ENCODE peak calls at places on chromosomes 1 and 21, in ten cellular contexts. K, R, E, A, U, H, Z, I, S and G are unnamed samples.

GRCh38 chr1:14539953-14540563 is 58.4 kb upstream of the KAZN start:
- DNase-seq in Z (no peak), R (no peak), K (no peak), I (no peak), E (peak; percentile 27), U (no peak), H (no peak), A (no peak), S (peak; percentile 14), G (no peak)

GRCh38 chr1:67777532-67777931 is 55.7 kb downstream of the GNG12 start:
- DNase-seq in E (no peak), U (no peak), I (no peak), S (no peak), R (no peak), A (no peak), K (no peak), Z (no peak), H (no peak), G (no peak)

GRCh38 chr1:66359815-66360214 is 174.1 kb upstream of the SGIP1 start:
- DNase-seq in R (no peak), A (no peak), S (no peak), U (no peak), Z (no peak), I (no peak), H (no peak), K (no peak), E (no peak), G (no peak)

GRCh38 chr1:208242829-208243521 is 1.2 kb downstream of the PLXNA2 start:
- DNase-seq in A (no peak), K (no peak), R (no peak), U (no peak), Z (no peak), I (no peak), S (peak; percentile 16), E (no peak), H (no peak), G (peak; percentile 75)

GRCh38 chr21:32886339-32886738 is 114.8 kb upstream of the PAXBP1 start:
- DNase-seq in S (no peak), E (no peak), I (no peak), A (no peak), U (peak; percentile 60), K (no peak), Z (no peak), H (no peak), R (no peak), G (no peak)

GRCh38 chr1:32627596-32628162 is 22.7 kb downstream of the ZBTB8OS start:
- DNase-seq in Z (no peak), S (peak; percentile 30), I (no peak), K (no peak), A (no peak), H (no peak), U (no peak), E (no peak), R (no peak), G (no peak)

GRCh38 chr1:160177231-160177630 is 13.1 kb upstream of the CASQ1 start:
- DNase-seq in I (no peak), A (no peak), R (no peak), U (no peak), H (no peak), K (no peak), Z (no peak), E (no peak), S (no peak), G (no peak)

GRCh38 chr1:222582099-222582774 is 7.5 kb downstream of the TAF1A start:
- DNase-seq in A (no peak), K (no peak), R (no peak), S (no peak), Z (no peak), I (no peak), U (no peak), H (no peak), E (no peak), G (no peak)

GRCh38 chr1:192579319-192579738 is 3.8 kb downstream of the RGS1 start:
- DNase-seq in R (peak; percentile 53), U (no peak), Z (no peak), I (no peak), H (no peak), S (no peak), K (no peak), E (peak; percentile 6), A (no peak), G (no peak)

GRCh38 chr21:41605178-41605933 is 97.4 kb upstream of the TMPRSS2 start:
- DNase-seq in E (no peak), H (no peak), R (no peak), S (no peak), U (no peak), I (no peak), K (no peak), A (no peak), Z (no peak), G (no peak)

GRCh38 chr1:11729498-11730428 is 6.2 kb upstream of the AGTRAP start:
- DNase-seq in R (no peak), I (no peak), H (no peak), U (no peak), Z (no peak), K (no peak), S (no peak), E (no peak), A (no peak), G (no peak)

GRCh38 chr21:45074048-45074817 is at the start of gene ADARB1:
- DNase-seq in E (peak; percentile 52), H (peak; percentile 40), Z (peak; percentile 81), R (peak; percentile 44), I (no peak), K (peak; percentile 76), A (no peak), S (peak; percentile 92), U (peak; percentile 76), G (peak; percentile 98)

GRCh38 chr1:200130552-200130951 is 103.0 kb downstream of the NR5A2 start:
- DNase-seq in I (no peak), R (no peak), A (no peak), U (no peak), H (no peak), S (no peak), Z (no peak), E (no peak), K (no peak), G (no peak)

GRCh38 chr1:61049850-61050540 is 32.4 kb upstream of the NFIA start:
- DNase-seq in U (peak; percentile 90), H (no peak), S (peak; percentile 78), Z (peak; percentile 96), K (peak; percentile 96), E (peak; percentile 82), A (peak; percentile 62), R (peak; percentile 82), I (peak; percentile 92), G (peak; percentile 91)

GRCh38 chr1:20710450-20711284 is 7.1 kb downstream of the KIF17 start:
- DNase-seq in H (no peak), K (no peak), Z (no peak), S (no peak), R (no peak), E (no peak), I (no peak), A (no peak), U (no peak), G (no peak)

GRCh38 chr1:115337633-115338456 is at the start of gene NGF:
- DNase-seq in K (peak; percentile 80), Z (peak; percentile 84), U (no peak), A (peak; percentile 36), H (peak; percentile 48), I (no peak), R (peak; percentile 62), E (no peak), S (no peak), G (peak; percentile 83)

GRCh38 chr1:98327151-98327918 is 334.2 kb upstream of the SNX7 start:
- DNase-seq in S (no peak), K (no peak), A (peak; percentile 85), U (no peak), E (no peak), I (no peak), Z (no peak), H (no peak), R (peak; percentile 90), G (no peak)

GRCh38 chr1:78170845-78171244 is 125.1 kb downstream of the GIPC2 start:
- DNase-seq in I (no peak), R (no peak), A (no peak), S (no peak), U (no peak), E (peak; percentile 4), Z (no peak), H (no peak), K (no peak), G (no peak)

GRCh38 chr21:29343517-29343916 is 44.8 kb downstream of the BACH1 start:
- DNase-seq in E (no peak), K (no peak), U (no peak), H (peak; percentile 31), I (no peak), R (peak; percentile 84), Z (no peak), A (peak; percentile 54), S (no peak), G (no peak)

GRCh38 chr21:17550671-17551308 is 37.9 kb downstream of the CXADR start:
- DNase-seq in I (no peak), Z (no peak), U (no peak), E (no peak), H (no peak), A (no peak), R (no peak), S (no peak), K (no peak), G (no peak)

GRCh38 chr1:224447251-224447650 is 12.7 kb upstream of the WDR26 start:
- DNase-seq in R (peak; percentile 75), K (no peak), A (no peak), E (no peak), Z (peak; percentile 75), U (no peak), I (no peak), H (peak; percentile 23), S (no peak), G (no peak)

GRCh38 chr1:157108448-157108847 is 8.8 kb upstream of the ETV3L start:
- DNase-seq in U (no peak), I (no peak), H (no peak), A (no peak), E (no peak), Z (no peak), S (no peak), R (no peak), K (no peak), G (no peak)

GRCh38 chr21:43959231-43960041 is 52.7 kb upstream of the TRAPPC10 start:
- DNase-seq in S (no peak), K (no peak), E (no peak), U (peak; percentile 44), Z (no peak), H (no peak), R (no peak), A (no peak), I (peak; percentile 66), G (no peak)